ENCODE peak calls at places on chromosomes 13 and 19, in nine cellular contexts. O, R, A, U, G, X, P, K and L are unnamed samples.

GRCh38 chr19:37519890-37520289 is 13.2 kb downstream of the ZNF793 start:
- DNase-seq in R (no peak), O (no peak), U (no peak), A (no peak), G (no peak), X (no peak), P (no peak), K (no peak), L (no peak)

GRCh38 chr13:111323950-111324651 is 3.7 kb downstream of the TEX29 start:
- DNase-seq in R (peak; percentile 64), U (no peak), X (no peak), O (peak; percentile 47), G (peak; percentile 57), K (no peak), P (no peak), A (no peak), L (no peak)

GRCh38 chr13:80962855-80963254 is 621.9 kb upstream of the SPRY2 start:
- DNase-seq in U (no peak), G (no peak), A (no peak), X (no peak), P (no peak), K (no peak), O (no peak), R (no peak), L (no peak)

GRCh38 chr13:43196750-43197149 is 173.4 kb downstream of the DNAJC15 start:
- DNase-seq in U (no peak), K (no peak), P (no peak), R (no peak), A (no peak), G (no peak), X (no peak), O (no peak), L (no peak)

GRCh38 chr19:40598918-40599307 is 2.3 kb upstream of the LTBP4 start:
- DNase-seq in K (no peak), A (no peak), X (no peak), P (no peak), U (peak; percentile 36), G (no peak), O (no peak), R (no peak), L (peak; percentile 37)

GRCh38 chr19:11152318-11153062 is 3.1 kb downstream of the SPC24 start:
- DNase-seq in A (no peak), G (no peak), P (peak; percentile 80), O (peak; percentile 97), R (peak; percentile 86), X (no peak), K (peak; percentile 91), U (peak; percentile 95), L (no peak)

GRCh38 chr19:5170329-5170745 is 170.3 kb downstream of the PTPRS start:
- DNase-seq in K (no peak), O (no peak), P (no peak), X (peak; percentile 24), R (peak; percentile 80), G (no peak), A (no peak), U (no peak), L (peak; percentile 37)

GRCh38 chr13:45548281-45548680 is 67.3 kb downstream of the ERICH6B start:
- DNase-seq in G (no peak), O (no peak), K (no peak), P (no peak), X (no peak), A (no peak), R (no peak), U (no peak), L (no peak)

GRCh38 chr19:30459859-30460258 is 87.7 kb downstream of the ZNF536 start:
- DNase-seq in X (no peak), G (no peak), A (no peak), O (no peak), R (no peak), U (no peak), K (no peak), P (no peak), L (no peak)

GRCh38 chr19:41223431-41224234 is 4.6 kb downstream of the AXL start:
- DNase-seq in A (peak; percentile 53), G (peak; percentile 98), X (no peak), O (peak; percentile 72), U (peak; percentile 97), K (no peak), R (peak; percentile 91), P (no peak), L (no peak)

GRCh38 chr19:35644987-35645679 is 3.0 kb upstream of the COX6B1 start:
- DNase-seq in X (peak; percentile 52), P (peak; percentile 45), K (peak; percentile 84), R (peak; percentile 96), O (peak; percentile 93), G (peak; percentile 81), A (peak; percentile 68), U (peak; percentile 92), L (peak; percentile 64)

GRCh38 chr19:44596428-44597130 is 16.8 kb upstream of the IGSF23 start:
- DNase-seq in U (no peak), O (no peak), X (no peak), G (no peak), A (no peak), K (no peak), P (no peak), R (no peak), L (no peak)

GRCh38 chr13:46903748-46904147 is 6.9 kb upstream of the HTR2A start:
- DNase-seq in G (no peak), K (no peak), R (no peak), O (no peak), A (no peak), X (no peak), P (no peak), U (no peak), L (no peak)

GRCh38 chr19:13441810-13442512 is 64.3 kb downstream of the CACNA1A start:
- DNase-seq in G (peak; percentile 48), O (no peak), A (no peak), U (peak; percentile 58), K (peak; percentile 17), X (peak; percentile 29), R (no peak), P (no peak), L (peak; percentile 10)

GRCh38 chr19:4690362-4690761 is 20.2 kb upstream of the MYDGF start:
- DNase-seq in O (no peak), G (no peak), U (no peak), K (no peak), X (no peak), R (no peak), A (no peak), P (no peak), L (no peak)

DNA sequence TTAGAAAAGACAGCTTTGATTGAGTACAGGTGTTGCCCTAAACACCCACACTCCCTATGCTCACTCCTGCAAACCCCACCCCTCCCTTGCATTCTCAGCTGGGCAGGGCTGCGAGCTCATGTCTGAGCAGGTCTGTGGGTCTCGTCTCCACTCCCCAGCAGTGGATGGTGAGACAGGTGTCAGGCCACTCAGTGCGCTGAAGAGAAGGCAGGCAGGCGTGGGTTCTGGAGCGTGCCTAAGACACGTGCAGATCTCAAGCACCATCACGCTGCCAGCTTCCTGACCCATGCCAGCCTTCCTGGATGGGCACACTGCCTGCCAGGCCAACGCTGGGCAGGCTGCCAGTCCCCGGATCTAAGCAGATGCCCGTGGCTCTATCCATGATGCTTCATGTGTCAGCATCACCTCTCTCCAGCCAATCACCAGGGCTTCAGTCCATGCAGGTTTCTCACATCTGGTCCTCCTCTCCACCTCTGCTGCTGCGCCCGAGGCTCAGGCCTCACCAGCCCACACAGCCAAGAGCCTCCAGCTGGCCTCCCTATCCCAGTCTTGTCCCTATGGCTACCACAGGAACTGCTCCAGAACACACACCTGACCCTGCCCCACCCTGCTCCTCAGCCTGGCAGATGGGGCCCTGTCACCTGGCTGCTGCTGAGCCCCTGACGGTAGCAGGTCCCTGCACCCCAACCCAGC is 42.6 kb downstream of the EPS15L1 start:
- DNase-seq in K (peak; percentile 62), X (peak; percentile 22), U (peak; percentile 48), O (peak; percentile 89), G (no peak), A (no peak), R (no peak), P (no peak), L (no peak)
- H3K27ac ChIP-seq in K (no peak overlapping the region), X (no peak overlapping the region), U (no peak overlapping the region), O (peak overlapping the region; percentile 27), G (no peak overlapping the region), A (no peak overlapping the region), R (no peak overlapping the region), P (no peak overlapping the region), L (no peak overlapping the region)

DNA sequence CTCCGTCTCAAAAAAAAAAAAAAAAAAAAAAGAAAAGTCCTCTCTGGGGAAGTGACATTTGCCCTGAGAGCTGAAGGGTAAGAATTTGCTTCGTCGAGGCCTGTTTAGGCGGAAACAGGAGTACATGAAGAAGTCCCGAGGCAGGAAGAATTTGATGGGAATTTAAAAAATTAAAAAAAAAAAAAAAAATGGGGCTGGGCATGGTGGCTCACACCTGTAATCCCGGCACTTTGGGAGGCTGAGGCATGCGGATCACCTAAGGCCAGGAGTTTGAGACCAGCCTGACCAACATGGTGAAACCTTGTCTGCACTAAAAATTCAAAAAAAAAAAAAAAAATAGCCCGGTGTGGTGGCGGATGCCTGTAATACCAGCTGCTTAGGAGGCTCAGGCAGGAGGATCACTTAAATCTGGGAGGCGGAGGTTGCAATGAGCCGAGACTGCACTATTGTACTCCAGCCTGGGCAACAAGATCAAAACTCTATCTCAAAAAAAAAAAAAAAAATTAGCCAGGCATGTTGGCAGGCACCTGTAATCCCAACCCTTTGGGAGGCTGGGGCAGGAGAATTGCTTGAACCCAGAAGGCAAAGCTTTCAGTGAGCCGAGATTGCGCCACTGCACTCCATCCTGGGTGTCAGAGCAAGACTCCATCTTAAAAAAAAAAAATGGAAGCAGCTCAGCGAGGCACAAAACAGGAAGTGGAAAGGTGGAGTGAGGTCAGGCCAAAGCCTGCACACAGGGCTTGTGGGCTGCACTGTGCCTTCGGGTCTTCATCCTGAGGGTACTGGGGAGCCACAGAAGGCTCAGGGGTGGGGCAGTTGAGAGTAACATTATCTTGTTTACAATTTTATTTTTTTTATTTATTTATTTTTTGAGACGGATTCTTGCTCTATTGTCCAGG is 4.9 kb downstream of the BAX start:
- DNase-seq in O (no peak), R (no peak), X (no peak), U (peak; percentile 3), P (no peak), A (no peak), K (no peak), G (no peak), L (peak; percentile 29)
- H3K4me1 ChIP-seq in O (peaks cover 40% of the 10 kb centered on the region), R (peaks cover 1% of the 10 kb centered on the region), X (peaks cover 49% of the 10 kb centered on the region), U (peaks cover 28% of the 10 kb centered on the region), P (peaks cover 11% of the 10 kb centered on the region), A (peaks cover 15% of the 10 kb centered on the region), K (peaks cover 38% of the 10 kb centered on the region), G (peaks cover 40% of the 10 kb centered on the region), L (peaks cover 39% of the 10 kb centered on the region)

GRCh38 chr13:40204246-40204645 is 462.2 kb downstream of the FOXO1 start:
- DNase-seq in K (no peak), P (no peak), A (no peak), R (no peak), O (no peak), U (no peak), X (no peak), G (no peak), L (no peak)
- H3K27ac ChIP-seq in K (no peak overlapping the region), P (no peak overlapping the region), A (no peak overlapping the region), R (no peak overlapping the region), O (no peak overlapping the region), U (no peak overlapping the region), X (no peak overlapping the region), G (no peak overlapping the region), L (no peak overlapping the region)

DNA sequence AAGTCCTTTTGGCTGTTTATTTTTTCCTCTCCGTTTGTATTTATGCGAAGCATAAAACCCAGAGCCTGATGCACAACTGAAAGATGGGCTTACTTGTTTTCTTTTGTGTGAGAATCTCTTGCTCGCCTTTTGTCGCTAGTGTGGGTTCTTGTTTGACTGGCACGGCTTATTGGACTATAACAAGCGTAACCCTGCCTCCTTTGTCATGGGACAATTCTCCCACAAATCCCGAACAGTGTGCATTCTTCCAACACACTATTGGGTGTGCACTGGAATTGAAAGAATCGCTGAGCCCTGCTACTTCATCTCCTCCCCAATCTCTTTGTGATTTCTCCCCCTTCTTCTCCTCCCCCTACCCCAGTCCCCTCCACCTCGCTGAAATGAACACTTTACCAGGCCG is 110.8 kb downstream of the ZIC5 start:
- DNase-seq in R (no peak), X (no peak), K (no peak), U (no peak), P (no peak), A (no peak), O (no peak), G (peak; percentile 42), L (no peak)
- H3K4me1 ChIP-seq in R (no peaks in the 10 kb centered on the region), X (peaks cover 9% of the 10 kb centered on the region), K (no peaks in the 10 kb centered on the region), U (no peaks in the 10 kb centered on the region), P (no peaks in the 10 kb centered on the region), A (no peaks in the 10 kb centered on the region), O (no peaks in the 10 kb centered on the region), G (no peaks in the 10 kb centered on the region), L (peaks cover 16% of the 10 kb centered on the region)